ENCODE peak calls at places on chromosomes 1 and 21, in four cellular contexts. U is IMR-90, A is HepG2, R is A549. D is an unnamed sample.

GRCh38 chr1:154751690-154752089 is 118.4 kb downstream of the KCNN3 start:
- DNase-seq in U (no peak), A (no peak), R (no peak), D (no peak)

GRCh38 chr1:91546876-91547275 is 46.2 kb downstream of the CDC7 start:
- DNase-seq in U (no peak), A (no peak), R (peak), D (no peak)

GRCh38 chr1:215887618-215888017 is 320.5 kb downstream of the KCTD3 start:
- DNase-seq in U (peak), A (no peak), R (no peak), D (no peak)

GRCh38 chr1:55255901-55256300 is 40.7 kb upstream of the USP24 start:
- DNase-seq in U (no peak), A (no peak), R (no peak), D (no peak)

GRCh38 chr1:228837817-228838716 is 102.8 kb downstream of the RHOU start:
- DNase-seq in U (peak), A (peak), R (peak), D (peak)

GRCh38 chr1:80217377-80217986 is 1211.0 kb upstream of the ADGRL4 start:
- DNase-seq in U (peak), A (peak), R (peak), D (no peak)

GRCh38 chr21:42063578-42064521 is 7.3 kb upstream of the UMODL1 start:
- DNase-seq in U (no peak), A (no peak), R (no peak), D (no peak)

GRCh38 chr1:160522622-160523345 is at the start of gene SLAMF6:
- DNase-seq in U (no peak), A (no peak), R (no peak), D (peak)

GRCh38 chr1:221392453-221392852 is 349.4 kb downstream of the DUSP10 start:
- DNase-seq in U (peak), A (no peak), R (no peak), D (no peak)

GRCh38 chr1:248897412-248898337 is 8.4 kb upstream of the PGBD2 start:
- DNase-seq in U (no peak), A (no peak), R (no peak), D (no peak)

GRCh38 chr1:248890549-248891498 is 15.2 kb upstream of the PGBD2 start:
- DNase-seq in U (peak), A (no peak), R (no peak), D (peak)

GRCh38 chr1:248891758-248892157 is 14.3 kb upstream of the PGBD2 start:
- DNase-seq in U (no peak), A (no peak), R (no peak), D (no peak)

GRCh38 chr1:248894837-248895236 is 11.2 kb upstream of the PGBD2 start:
- DNase-seq in U (no peak), A (no peak), R (no peak), D (no peak)

GRCh38 chr1:248892590-248892989 is 13.4 kb upstream of the PGBD2 start:
- DNase-seq in U (no peak), A (no peak), R (no peak), D (no peak)
- TF ChIP-seq MAZ in U (no peak), A (no peak), R (no peak), D (no peak)

DNA sequence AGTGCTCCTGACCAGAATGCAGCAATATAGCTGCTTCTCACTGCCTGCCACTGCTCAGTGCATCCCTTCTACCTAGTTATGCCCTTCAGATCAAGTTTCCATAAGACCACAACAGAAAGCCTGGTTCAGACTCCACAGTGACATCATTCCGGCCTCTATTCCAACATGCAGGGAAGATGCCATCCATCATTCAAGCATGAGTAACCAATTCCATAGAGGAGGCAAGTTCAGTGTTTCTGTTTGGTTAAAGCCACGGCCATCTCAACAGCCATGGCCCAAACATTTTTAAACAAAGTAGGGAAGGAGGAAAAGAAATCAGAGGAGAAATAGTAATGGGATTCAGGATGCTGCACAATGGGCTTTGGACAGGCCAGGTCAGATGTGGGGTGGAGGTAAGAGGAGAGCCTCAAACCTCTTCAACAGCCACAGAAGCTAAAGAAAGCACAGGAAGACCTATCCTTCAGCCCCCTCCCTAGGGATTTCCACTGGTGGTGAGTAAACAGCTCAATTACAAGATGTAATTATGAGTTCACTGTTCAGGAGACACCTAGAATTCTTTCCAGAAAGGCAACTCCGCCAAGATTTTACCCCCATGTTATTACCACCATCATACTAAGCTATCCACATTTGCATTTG is 484.9 kb downstream of the SETD4 start:
- DNase-seq in U (peak), A (no peak), R (no peak), D (no peak)
- TF ChIP-seq MAZ in U (no peak), A (no peak), R (no peak), D (no peak)

GRCh38 chr1:60621524-60621923 is 460.8 kb upstream of the NFIA start:
- DNase-seq in U (no peak), A (no peak), R (no peak), D (no peak)

GRCh38 chr1:60622486-60622885 is 459.9 kb upstream of the NFIA start:
- DNase-seq in U (no peak), A (no peak), R (no peak), D (no peak)

GRCh38 chr1:60615661-60616060 is 466.7 kb upstream of the NFIA start:
- DNase-seq in U (no peak), A (no peak), R (no peak), D (no peak)

DNA sequence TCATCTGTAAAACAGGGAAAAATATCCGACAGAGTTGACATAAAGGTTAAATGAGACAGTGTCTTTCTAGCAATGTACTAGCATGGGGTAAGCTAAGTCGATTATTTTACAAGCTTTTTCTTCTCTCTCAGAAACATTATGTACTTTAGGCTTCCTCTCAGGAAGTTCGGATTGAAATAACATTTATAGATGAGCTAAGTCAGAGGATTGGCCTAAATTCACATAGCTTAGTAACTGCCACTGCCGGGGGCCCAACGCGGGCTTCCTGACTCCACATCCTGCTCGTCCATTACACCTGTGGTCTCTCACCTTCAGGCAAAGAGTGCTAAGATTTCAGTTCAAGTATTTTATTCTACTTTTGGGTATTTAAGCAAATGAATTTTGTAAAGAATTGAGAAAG is 462.3 kb upstream of the NFIA start:
- DNase-seq in U (no peak), A (no peak), R (no peak), D (no peak)
- TF ChIP-seq MAZ in U (no peak), A (no peak), R (no peak), D (no peak)

DNA sequence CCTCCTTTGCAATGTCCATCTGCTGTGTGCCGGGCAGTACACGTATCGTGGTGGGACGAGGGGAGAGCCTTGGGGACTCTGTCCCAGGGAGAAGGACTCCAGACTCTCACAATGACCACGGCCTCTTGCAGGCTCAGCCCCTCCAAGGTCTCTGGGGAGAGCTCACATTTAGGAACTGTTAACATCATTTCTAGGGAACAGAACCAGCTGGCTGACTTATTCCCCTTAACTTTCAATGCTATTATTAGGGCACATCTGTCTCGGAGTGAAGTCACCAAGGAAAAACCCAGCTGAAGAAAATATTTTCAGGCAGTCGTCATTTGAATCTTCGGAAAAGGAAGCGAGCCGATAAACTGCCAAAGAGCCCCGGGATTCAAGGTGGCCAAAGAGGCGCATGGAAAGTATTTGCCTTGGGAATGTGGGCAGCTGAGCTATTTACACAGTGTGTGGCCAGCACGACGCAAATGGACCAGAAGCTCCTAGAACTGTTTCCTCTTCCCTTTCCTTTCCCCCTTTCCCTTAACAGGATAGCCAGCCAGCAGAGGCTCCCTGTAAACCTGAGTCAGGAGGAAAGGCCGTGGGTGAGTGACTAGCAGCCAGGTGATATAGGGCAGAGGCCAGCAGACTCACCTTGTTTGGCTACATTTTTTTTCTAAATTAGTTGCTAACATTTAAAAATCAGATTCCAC is 74.5 kb downstream of the ITPKB start:
- DNase-seq in U (peak), A (no peak), R (no peak), D (no peak)
- TF ChIP-seq MAZ in U (no peak), A (no peak), R (no peak), D (no peak)

DNA sequence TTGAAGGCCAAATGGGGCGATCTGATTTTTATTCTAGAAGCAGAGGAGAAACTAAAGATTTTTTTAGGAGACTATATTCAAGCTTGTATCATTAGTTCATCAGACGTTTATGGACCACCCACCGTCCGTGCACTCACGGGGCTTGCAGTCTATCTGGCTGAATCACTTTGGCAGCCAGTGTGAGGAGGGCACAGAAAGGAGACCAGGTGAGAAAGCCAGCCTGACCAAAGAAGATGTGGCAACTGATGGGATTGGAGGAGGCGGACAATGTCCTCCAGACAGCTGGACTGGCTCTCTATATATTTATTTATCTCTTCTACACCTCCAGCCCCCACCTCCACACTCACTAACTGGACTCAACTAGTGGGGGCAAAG is 822 bp upstream of the ELOVL1 start:
- DNase-seq in U (no peak), A (no peak), R (no peak), D (no peak)
- TF ChIP-seq MAZ in U (no peak), A (no peak), R (no peak), D (no peak)

GRCh38 chr1:115198938-115199337 is 109.6 kb upstream of the TSPAN2 start:
- DNase-seq in U (peak), A (no peak), R (no peak), D (no peak)
- TF ChIP-seq MAZ in U (no peak), A (no peak), R (no peak), D (no peak)